ENCODE peak calls at places on chromosomes 2 and 18, in six cellular contexts. One of them, this sample, is unnamed.

GRCh38 chr18:59624384-59624760 is 72.9 kb downstream of the CCBE1 start:
- DNase-seq in osteocyte: no peak
- DNase-seq in Panc1: no peak
- DNase-seq in cardiac fibroblast: peak
- DNase-seq in HCT116: no peak
- DNase-seq in Peyer's patch: no peak
- DNase-seq in this sample: no peak

GRCh38 chr2:211881449-211881848 is 657.2 kb downstream of the ERBB4 start:
- DNase-seq in HCT116: no peak
- DNase-seq in osteocyte: no peak
- DNase-seq in Peyer's patch: no peak
- DNase-seq in cardiac fibroblast: no peak
- DNase-seq in Panc1: no peak
- DNase-seq in this sample: no peak

GRCh38 chr2:216555274-216555673 is 56.6 kb downstream of the RPL37A start:
- DNase-seq in osteocyte: peak
- DNase-seq in Panc1: no peak
- DNase-seq in cardiac fibroblast: peak
- DNase-seq in Peyer's patch: no peak
- DNase-seq in HCT116: no peak
- DNase-seq in this sample: no peak

GRCh38 chr2:177625744-177626655 is 233.4 kb downstream of the AGPS start:
- DNase-seq in Panc1: no peak
- DNase-seq in HCT116: no peak
- DNase-seq in Peyer's patch: no peak
- DNase-seq in osteocyte: no peak
- DNase-seq in cardiac fibroblast: no peak
- DNase-seq in this sample: no peak

GRCh38 chr18:41745166-41746049 is 209.6 kb upstream of the PIK3C3 start:
- DNase-seq in Peyer's patch: no peak
- DNase-seq in HCT116: no peak
- DNase-seq in cardiac fibroblast: peak
- DNase-seq in osteocyte: no peak
- DNase-seq in Panc1: peak
- DNase-seq in this sample: peak

GRCh38 chr2:41782306-41783158 is 265.3 kb upstream of the PKDCC start:
- DNase-seq in HCT116: peak
- DNase-seq in cardiac fibroblast: peak
- DNase-seq in Peyer's patch: no peak
- DNase-seq in osteocyte: no peak
- DNase-seq in Panc1: peak
- DNase-seq in this sample: peak

GRCh38 chr2:127117603-127118002 is 10.6 kb upstream of the BIN1 start:
- DNase-seq in HCT116: no peak
- DNase-seq in osteocyte: no peak
- DNase-seq in Panc1: no peak
- DNase-seq in cardiac fibroblast: no peak
- DNase-seq in Peyer's patch: no peak
- DNase-seq in this sample: no peak

GRCh38 chr2:59630789-59631188 is 922.7 kb downstream of the BCL11A start:
- DNase-seq in Peyer's patch: no peak
- DNase-seq in osteocyte: no peak
- DNase-seq in Panc1: no peak
- DNase-seq in HCT116: no peak
- DNase-seq in cardiac fibroblast: no peak
- DNase-seq in this sample: no peak

GRCh38 chr18:13710460-13710859 is 15.9 kb downstream of the FAM210A start:
- DNase-seq in Panc1: no peak
- DNase-seq in osteocyte: no peak
- DNase-seq in Peyer's patch: no peak
- DNase-seq in HCT116: peak
- DNase-seq in cardiac fibroblast: peak
- DNase-seq in this sample: no peak

GRCh38 chr2:86383844-86384243 is 46.4 kb upstream of the REEP1 start:
- DNase-seq in osteocyte: no peak
- DNase-seq in cardiac fibroblast: peak
- DNase-seq in Panc1: no peak
- DNase-seq in HCT116: no peak
- DNase-seq in Peyer's patch: no peak
- DNase-seq in this sample: no peak

GRCh38 chr2:222993920-222994650 is 57.9 kb upstream of the KCNE4 start:
- DNase-seq in HCT116: no peak
- DNase-seq in osteocyte: peak
- DNase-seq in cardiac fibroblast: peak
- DNase-seq in Panc1: no peak
- DNase-seq in Peyer's patch: no peak
- DNase-seq in this sample: peak

GRCh38 chr2:182761903-182762302 is 45.8 kb downstream of the DNAJC10 start:
- DNase-seq in osteocyte: no peak
- DNase-seq in cardiac fibroblast: peak
- DNase-seq in HCT116: no peak
- DNase-seq in Peyer's patch: no peak
- DNase-seq in Panc1: no peak
- DNase-seq in this sample: no peak
- TF ChIP-seq CTCF in osteocyte: peak
- TF ChIP-seq CTCF in cardiac fibroblast: peak
- TF ChIP-seq CTCF in HCT116: no peak
- TF ChIP-seq CTCF in Peyer's patch: no peak
- TF ChIP-seq CTCF in Panc1: no peak
- TF ChIP-seq CTCF in this sample: no peak

DNA sequence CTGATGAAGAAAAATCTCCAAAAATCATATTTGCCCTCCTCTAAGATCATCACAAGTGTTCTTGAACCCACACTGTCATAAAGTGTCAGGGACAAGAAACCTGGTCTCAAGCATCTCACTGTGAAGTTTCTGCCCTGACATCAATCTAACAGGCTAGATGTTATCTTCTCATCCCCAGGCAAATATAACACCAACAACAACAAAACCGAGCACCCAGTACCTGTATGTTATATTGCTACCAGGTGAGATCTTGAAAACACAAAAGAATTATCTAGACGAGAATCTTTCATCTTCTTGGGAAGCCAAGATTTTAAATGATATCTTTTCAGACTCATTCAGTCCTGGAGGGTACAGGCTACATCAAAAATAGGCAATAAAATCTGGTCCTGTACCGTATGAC is 8.8 kb upstream of the MAP4K3 start:
- DNase-seq in Peyer's patch: no peak
- DNase-seq in HCT116: no peak
- DNase-seq in Panc1: no peak
- DNase-seq in osteocyte: no peak
- DNase-seq in cardiac fibroblast: no peak
- DNase-seq in this sample: no peak
- TF ChIP-seq CTCF in Peyer's patch: no peak
- TF ChIP-seq CTCF in HCT116: no peak
- TF ChIP-seq CTCF in Panc1: no peak
- TF ChIP-seq CTCF in osteocyte: no peak
- TF ChIP-seq CTCF in cardiac fibroblast: no peak
- TF ChIP-seq CTCF in this sample: no peak

GRCh38 chr2:218658671-218659257 is 659 bp downstream of the ZNF142 start:
- DNase-seq in HCT116: peak
- DNase-seq in Panc1: no peak
- DNase-seq in osteocyte: no peak
- DNase-seq in cardiac fibroblast: peak
- DNase-seq in Peyer's patch: peak
- DNase-seq in this sample: no peak
- TF ChIP-seq CTCF in HCT116: peak
- TF ChIP-seq CTCF in Panc1: peak
- TF ChIP-seq CTCF in osteocyte: peak
- TF ChIP-seq CTCF in cardiac fibroblast: peak
- TF ChIP-seq CTCF in Peyer's patch: no peak
- TF ChIP-seq CTCF in this sample: no peak

GRCh38 chr2:138502253-138503086 is 900 bp downstream of the SPOPL start:
- DNase-seq in Peyer's patch: no peak
- DNase-seq in osteocyte: no peak
- DNase-seq in HCT116: no peak
- DNase-seq in Panc1: no peak
- DNase-seq in cardiac fibroblast: peak
- DNase-seq in this sample: no peak
- TF ChIP-seq CTCF in Peyer's patch: no peak
- TF ChIP-seq CTCF in osteocyte: no peak
- TF ChIP-seq CTCF in HCT116: no peak
- TF ChIP-seq CTCF in Panc1: no peak
- TF ChIP-seq CTCF in cardiac fibroblast: no peak
- TF ChIP-seq CTCF in this sample: no peak